ENCODE peak calls at places on chromosomes 6 and 20, in ten cellular contexts. A is NCI-H2171 treated with DMSO at 0.1 percent for 48 hours; M is CD4-positive, CD25-positive, alpha-beta regulatory T cell; J is ovary; L is Caco-2; Z is stimulated activated CD4-positive, alpha-beta T cell treated with anti-CD3 and anti-CD28 coated beads, Interleukin-15, amount 100 ng/mL, for 1 hour; G is Calu3; K is NCI-H146; B is cerebellar cortex; Q is central memory CD8-positive, alpha-beta T cell. O is an unnamed sample.

GRCh38 chr6:28729501-28730402 is 194.0 kb downstream of the TRIM27 start:
- DNase-seq in A (no peak), M (no peak), J (no peak), L (no peak), Z (no peak), G (no peak), K (no peak), B (no peak), Q (no peak), O (no peak)

GRCh38 chr6:10140824-10141223 is 274.1 kb downstream of the TFAP2A start:
- DNase-seq in A (no peak), M (no peak), J (no peak), L (no peak), Z (no peak), G (no peak), K (peak; percentile 21), B (no peak), Q (no peak), O (no peak)

GRCh38 chr6:97771356-97771755 is 488.3 kb upstream of the MMS22L start:
- DNase-seq in A (no peak), M (no peak), J (no peak), L (no peak), Z (no peak), G (no peak), K (no peak), B (no peak), Q (no peak), O (no peak)

GRCh38 chr6:18155864-18156396 is 708 bp downstream of the KDM1B start:
- DNase-seq in A (peak; percentile 92), M (no peak), J (no peak), L (peak; percentile 79), Z (peak; percentile 26), G (peak; percentile 68), K (peak; percentile 89), B (peak; percentile 57), Q (peak; percentile 28), O (peak; percentile 77)

GRCh38 chr20:58748628-58749027 is 56.0 kb downstream of the NPEPL1 start:
- DNase-seq in A (no peak), M (no peak), J (no peak), L (no peak), Z (no peak), G (no peak), K (no peak), B (no peak), Q (no peak), O (no peak)

GRCh38 chr6:168650686-168651085 is 209.7 kb downstream of the SMOC2 start:
- DNase-seq in A (no peak), M (no peak), J (peak; percentile 80), L (no peak), Z (no peak), G (peak; percentile 36), K (no peak), B (no peak), Q (no peak), O (no peak)

GRCh38 chr6:150294713-150295112 is 74.1 kb upstream of the IYD start:
- DNase-seq in A (peak; percentile 24), M (no peak), J (no peak), L (no peak), Z (no peak), G (no peak), K (no peak), B (peak; percentile 24), Q (no peak), O (no peak)

GRCh38 chr6:83847179-83847578 is 6.0 kb upstream of the RIPPLY2 start:
- DNase-seq in A (no peak), M (no peak), J (no peak), L (no peak), Z (no peak), G (no peak), K (no peak), B (no peak), Q (no peak), O (no peak)

GRCh38 chr6:101398716-101399626 is 5.5 kb downstream of the GRIK2 start:
- DNase-seq in A (no peak), M (no peak), J (no peak), L (no peak), Z (no peak), G (no peak), K (no peak), B (peak; percentile 80), Q (no peak), O (no peak)

GRCh38 chr6:88089708-88090107 is 42.1 kb downstream of the SPACA1 start:
- DNase-seq in A (no peak), M (no peak), J (no peak), L (no peak), Z (no peak), G (no peak), K (no peak), B (no peak), Q (no peak), O (no peak)

GRCh38 chr20:32385541-32385940 is 27.4 kb downstream of the ASXL1 start:
- DNase-seq in A (no peak), M (no peak), J (no peak), L (no peak), Z (no peak), G (no peak), K (no peak), B (no peak), Q (no peak), O (no peak)

GRCh38 chr6:158109744-158110143 is 58.3 kb downstream of the SERAC1 start:
- DNase-seq in A (no peak), M (no peak), J (no peak), L (no peak), Z (no peak), G (no peak), K (no peak), B (no peak), Q (no peak), O (no peak)